ENCODE peak calls at places on chromosomes 1 and 21, in four cellular contexts. C is suprapubic skin, Z is endothelial cell of umbilical vein, L is prostate gland. Q is an unnamed sample.

GRCh38 chr1:232110281-232111090 is 483.9 kb downstream of the DISC1 start:
- DNase-seq in C (no peak), Z (no peak), L (no peak), Q (no peak)

GRCh38 chr1:27623327-27624212 is 11.4 kb downstream of the FGR start:
- DNase-seq in C (peak), Z (no peak), L (no peak), Q (no peak)

GRCh38 chr1:184296466-184297243 is 90.2 kb upstream of the C1orf21 start:
- DNase-seq in C (peak), Z (peak), L (peak), Q (no peak)

GRCh38 chr1:112866151-112866550 is 89.8 kb downstream of the SLC16A1 start:
- DNase-seq in C (no peak), Z (peak), L (no peak), Q (peak)

GRCh38 chr1:247329097-247329617 is 2.5 kb downstream of the ZNF496 start:
- DNase-seq in C (no peak), Z (no peak), L (no peak), Q (no peak)

GRCh38 chr1:60281360-60281932 is 207.9 kb upstream of the C1orf87 start:
- DNase-seq in C (peak), Z (peak), L (peak), Q (peak)

GRCh38 chr1:43867946-43868740 is 65.5 kb upstream of the ARTN start:
- DNase-seq in C (no peak), Z (no peak), L (no peak), Q (no peak)

GRCh38 chr1:4129693-4130092 is 229.6 kb upstream of the C1orf174 start:
- DNase-seq in C (no peak), Z (no peak), L (no peak), Q (no peak)

GRCh38 chr1:151990058-151990855 is 3.4 kb downstream of the S100A10 start:
- DNase-seq in C (no peak), Z (peak), L (no peak), Q (no peak)

GRCh38 chr21:22128671-22129070 is 1130.5 kb downstream of the NCAM2 start:
- DNase-seq in C (no peak), Z (no peak), L (no peak), Q (no peak)

GRCh38 chr21:45317401-45318145 is 29.9 kb upstream of the POFUT2 start:
- DNase-seq in C (peak), Z (peak), L (no peak), Q (no peak)

DNA sequence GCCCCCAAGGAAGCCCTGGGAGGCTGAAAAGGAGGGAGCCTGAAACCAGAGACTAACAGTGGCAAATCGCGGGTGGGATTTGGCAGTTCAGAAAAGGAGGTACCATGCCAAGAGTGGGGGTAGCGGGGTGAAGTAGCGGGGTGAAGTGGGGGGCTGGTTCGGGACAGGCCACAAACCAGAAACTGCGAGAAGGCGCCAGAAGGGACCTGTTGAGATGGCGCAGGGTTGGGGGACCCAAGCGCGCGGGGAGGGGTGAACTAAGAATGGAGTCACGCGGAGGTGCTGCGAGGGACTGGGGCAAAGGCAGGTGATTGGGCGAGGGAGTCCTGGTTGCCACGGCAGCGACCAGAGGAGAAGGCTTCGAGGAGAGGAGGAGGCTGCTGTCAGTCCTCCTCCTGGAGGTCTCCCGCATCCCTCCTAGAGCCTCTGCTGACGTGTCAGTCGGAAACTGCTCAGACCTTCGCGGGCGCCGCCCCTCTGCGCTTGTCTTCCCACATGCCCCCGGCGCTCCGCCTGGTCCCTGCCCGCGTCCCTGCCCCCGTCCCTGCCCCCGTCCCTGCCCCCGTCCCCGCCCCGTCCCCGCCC is 438 bp upstream of the MIA3 start:
- DNase-seq in C (peak), Z (peak), L (peak), Q (peak)
- TF ChIP-seq POLR2A in C (no peak), Z (peak), L (peak), Q (peak)

GRCh38 chr1:31644560-31645273 is at the start of gene PEF1:
- DNase-seq in C (peak), Z (peak), L (peak), Q (peak)
- TF ChIP-seq POLR2A in C (no peak), Z (peak), L (peak), Q (peak)

GRCh38 chr1:6560267-6560666 is 5.2 kb downstream of the TAS1R1 start:
- DNase-seq in C (no peak), Z (no peak), L (no peak), Q (no peak)

GRCh38 chr1:6557597-6557996 is 2.5 kb downstream of the TAS1R1 start:
- DNase-seq in C (no peak), Z (no peak), L (no peak), Q (no peak)

GRCh38 chr1:6554907-6555778 is at the start of gene TAS1R1:
- DNase-seq in C (peak), Z (no peak), L (peak), Q (no peak)

DNA sequence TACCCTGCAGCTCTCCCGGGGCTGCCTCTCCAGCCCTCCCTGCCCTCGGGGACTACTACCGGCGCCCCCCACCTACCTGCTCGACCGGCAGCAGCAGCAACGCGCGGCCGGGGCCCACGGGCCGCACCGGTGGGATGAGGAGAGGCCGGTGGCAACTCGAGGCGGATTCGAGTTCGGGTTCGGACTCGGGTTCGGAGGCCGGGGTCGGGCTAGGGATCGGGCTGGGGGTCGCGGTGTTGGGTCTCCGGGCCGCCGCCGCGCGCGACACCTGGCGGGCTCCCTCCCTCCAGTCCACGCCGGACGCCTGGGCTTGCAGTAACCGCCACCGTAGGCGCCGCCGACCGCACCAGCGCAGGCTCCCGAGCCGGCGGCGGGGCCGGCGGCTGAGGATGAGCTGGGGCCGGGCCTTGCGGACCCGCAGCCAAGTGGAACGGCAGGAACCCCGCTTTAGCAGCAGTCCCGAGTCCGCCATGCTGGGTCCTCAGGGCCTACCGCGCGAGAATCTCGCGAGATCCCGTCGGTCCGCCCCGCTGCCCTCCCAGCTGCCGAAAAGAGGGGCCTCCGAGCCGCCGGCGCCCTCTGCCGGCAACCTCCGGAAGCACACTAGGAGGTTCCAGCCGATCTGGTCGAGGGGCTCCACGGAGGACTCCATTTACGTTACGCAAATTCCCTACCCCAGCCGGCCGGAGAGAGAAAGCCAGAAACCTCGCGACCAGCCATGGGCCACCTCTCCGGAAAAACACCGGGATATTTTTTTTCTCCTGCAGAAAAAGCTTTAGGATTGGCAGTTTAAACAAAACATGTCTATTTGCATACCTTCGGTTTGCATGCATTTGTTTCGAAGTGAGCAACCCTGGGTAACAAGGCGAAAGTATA is at the start of gene NOL9:
- DNase-seq in C (peak), Z (peak), L (peak), Q (peak)
- TF ChIP-seq POLR2A in C (no peak), Z (peak), L (peak), Q (peak)

GRCh38 chr21:42315296-42315891 is at the start of gene TFF3:
- DNase-seq in C (no peak), Z (no peak), L (peak), Q (no peak)
- TF ChIP-seq POLR2A in C (no peak), Z (no peak), L (no peak), Q (no peak)

GRCh38 chr1:111503585-111504060 is at the start of the genes ADORA3 and TMIGD3:
- DNase-seq in C (no peak), Z (no peak), L (no peak), Q (no peak)
- TF ChIP-seq POLR2A in C (no peak), Z (no peak), L (no peak), Q (no peak)

GRCh38 chr21:37257967-37258877 is 8.9 kb downstream of the VPS26C start:
- DNase-seq in C (peak), Z (peak), L (peak), Q (peak)
- TF ChIP-seq POLR2A in C (no peak), Z (no peak), L (no peak), Q (peak)

GRCh38 chr1:164754088-164754600 is 195.2 kb downstream of the PBX1 start:
- DNase-seq in C (no peak), Z (no peak), L (peak), Q (no peak)
- TF ChIP-seq POLR2A in C (no peak), Z (no peak), L (no peak), Q (no peak)

Q was measured in H54.